ENCODE peak calls at places on chromosomes 11 and 22, in four cellular contexts. G is CD4-positive, alpha-beta T cell; P is naive thymus-derived CD4-positive, alpha-beta T cell; E is AG04450. X is an unnamed sample.

GRCh38 chr11:111982019-111982464 is 43.2 kb upstream of the DLAT start:
- DNase-seq in G (peak; percentile 36), P (peak; percentile 60), E (no peak), X (peak; percentile 80)

GRCh38 chr11:20658135-20658534 is 11.3 kb upstream of the NELL1 start:
- DNase-seq in G (no peak), P (no peak), E (no peak), X (no peak)

GRCh38 chr11:8219257-8220021 is 44.2 kb downstream of the LMO1 start:
- DNase-seq in G (no peak), P (peak; percentile 6), E (peak; percentile 15), X (no peak)

GRCh38 chr11:64762277-64762915 is 2.6 kb upstream of the PYGM start:
- DNase-seq in G (no peak), P (no peak), E (no peak), X (no peak)

GRCh38 chr22:19149047-19149883 is 827 bp downstream of the GSC2 start:
- DNase-seq in G (no peak), P (peak; percentile 45), E (no peak), X (no peak)

GRCh38 chr11:4095509-4096230 is 1.1 kb downstream of the RRM1 start:
- DNase-seq in G (no peak), P (no peak), E (no peak), X (no peak)

GRCh38 chr11:118198370-118198769 is 21.9 kb upstream of the SCN2B start:
- DNase-seq in G (peak; percentile 73), P (peak; percentile 75), E (peak; percentile 23), X (peak; percentile 69)

GRCh38 chr22:36021649-36022048 is 7.0 kb downstream of the RBFOX2 start:
- DNase-seq in G (no peak), P (no peak), E (no peak), X (no peak)

GRCh38 chr11:65013130-65013691 is 749 bp upstream of the ARL2 start:
- DNase-seq in G (peak; percentile 83), P (no peak), E (peak; percentile 61), X (peak; percentile 86)

GRCh38 chr11:63020671-63021255 is 5.1 kb upstream of the SLC22A8 start:
- DNase-seq in G (no peak), P (no peak), E (no peak), X (no peak)

GRCh38 chr11:78860720-78861422 is 286.2 kb upstream of the NARS2 start:
- DNase-seq in G (no peak), P (no peak), E (no peak), X (no peak)

GRCh38 chr11:65576232-65576866 is 496 bp downstream of the EHBP1L1 start:
- DNase-seq in G (no peak), P (no peak), E (no peak), X (no peak)

GRCh38 chr11:124793466-124794278 is 6.5 kb downstream of the MSANTD2 start:
- DNase-seq in G (no peak), P (peak; percentile 40), E (no peak), X (no peak)

GRCh38 chr11:21446939-21447590 is 745.8 kb upstream of the ANO5 start:
- DNase-seq in G (no peak), P (no peak), E (no peak), X (no peak)

GRCh38 chr11:92153542-92153941 is 71.1 kb upstream of the FAT3 start:
- DNase-seq in G (no peak), P (no peak), E (no peak), X (no peak)

GRCh38 chr11:31874631-31875191 is 63.6 kb upstream of the PAX6 start:
- DNase-seq in G (no peak), P (no peak), E (no peak), X (no peak)

GRCh38 chr11:57543601-57544000 is 6.2 kb downstream of the SMTNL1 start:
- DNase-seq in G (no peak), P (no peak), E (no peak), X (no peak)

GRCh38 chr11:102592634-102593581 is 32.2 kb downstream of the MMP20 start:
- DNase-seq in G (no peak), P (no peak), E (no peak), X (no peak)
- H3K27me3 ChIP-seq in G (no peaks in the 10 kb centered on the region), P (no peaks in the 10 kb centered on the region), E (no peaks in the 10 kb centered on the region), X (no peaks in the 10 kb centered on the region)

DNA sequence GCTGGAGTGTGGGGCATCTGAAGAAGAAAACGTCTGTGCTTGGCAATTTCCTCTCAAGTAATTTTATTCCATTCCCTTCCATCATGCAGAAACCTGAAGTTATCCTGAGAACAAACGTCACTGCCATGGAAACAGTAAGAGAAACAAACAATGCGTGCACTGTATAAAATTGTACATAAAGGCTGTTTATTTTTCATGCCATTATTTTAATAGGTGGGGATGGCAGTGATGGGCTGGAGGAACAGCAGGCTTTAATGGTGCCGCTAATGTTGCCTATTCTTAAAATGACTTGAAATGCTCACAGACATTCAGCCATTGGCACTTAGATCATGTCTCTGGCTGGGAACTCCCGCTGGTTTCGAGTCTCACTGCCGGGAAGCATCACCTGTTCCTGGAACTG is 7.5 kb upstream of the SEZ6L start:
- DNase-seq in G (no peak), P (no peak), E (no peak), X (no peak)
- H3K27me3 ChIP-seq in G (peaks cover 16% of the 10 kb centered on the region), P (peaks cover 11% of the 10 kb centered on the region), E (no peaks in the 10 kb centered on the region), X (no peaks in the 10 kb centered on the region)

GRCh38 chr22:29207231-29207550 is 1.5 kb downstream of the EMID1 start:
- DNase-seq in G (no peak), P (no peak), E (no peak), X (no peak)

GRCh38 chr22:29208879-29209623 is 3.4 kb downstream of the EMID1 start:
- DNase-seq in G (no peak), P (no peak), E (no peak), X (no peak)

GRCh38 chr22:29206372-29207230 is 905 bp downstream of the EMID1 start:
- DNase-seq in G (no peak), P (no peak), E (no peak), X (no peak)

GRCh38 chr22:29208502-29208862 is 2.8 kb downstream of the EMID1 start:
- DNase-seq in G (no peak), P (no peak), E (no peak), X (no peak)

GRCh38 chr22:29207562-29208501 is 2.1 kb downstream of the EMID1 start:
- DNase-seq in G (no peak), P (no peak), E (no peak), X (no peak)
- H3K27me3 ChIP-seq in G (peaks cover 43% of the 10 kb centered on the region), P (peaks cover 3% of the 10 kb centered on the region), E (peaks cover 29% of the 10 kb centered on the region), X (no peaks in the 10 kb centered on the region)

GRCh38 chr11:36155301-36155700 is 133.9 kb downstream of the COMMD9 start:
- DNase-seq in G (no peak), P (no peak), E (no peak), X (no peak)

GRCh38 chr11:36153581-36153980 is 135.6 kb downstream of the COMMD9 start:
- DNase-seq in G (no peak), P (no peak), E (no peak), X (no peak)

GRCh38 chr11:36150986-36151385 is 138.2 kb downstream of the COMMD9 start:
- DNase-seq in G (no peak), P (no peak), E (no peak), X (no peak)

GRCh38 chr11:36149538-36150242 is 139.5 kb downstream of the COMMD9 start:
- DNase-seq in G (no peak), P (no peak), E (peak; percentile 97), X (peak; percentile 74)

GRCh38 chr11:36151933-36152580 is 137.2 kb downstream of the COMMD9 start:
- DNase-seq in G (no peak), P (no peak), E (no peak), X (no peak)
- H3K27me3 ChIP-seq in G (no peaks in the 10 kb centered on the region), P (no peaks in the 10 kb centered on the region), E (no peaks in the 10 kb centered on the region), X (no peaks in the 10 kb centered on the region)

GRCh38 chr11:14973621-14974020 is 1.5 kb upstream of the CALCA start:
- DNase-seq in G (no peak), P (peak; percentile 18), E (no peak), X (no peak)
- H3K27me3 ChIP-seq in G (peaks cover 54% of the 10 kb centered on the region), P (peaks cover 25% of the 10 kb centered on the region), E (peaks cover 61% of the 10 kb centered on the region), X (no peaks in the 10 kb centered on the region)

DNA sequence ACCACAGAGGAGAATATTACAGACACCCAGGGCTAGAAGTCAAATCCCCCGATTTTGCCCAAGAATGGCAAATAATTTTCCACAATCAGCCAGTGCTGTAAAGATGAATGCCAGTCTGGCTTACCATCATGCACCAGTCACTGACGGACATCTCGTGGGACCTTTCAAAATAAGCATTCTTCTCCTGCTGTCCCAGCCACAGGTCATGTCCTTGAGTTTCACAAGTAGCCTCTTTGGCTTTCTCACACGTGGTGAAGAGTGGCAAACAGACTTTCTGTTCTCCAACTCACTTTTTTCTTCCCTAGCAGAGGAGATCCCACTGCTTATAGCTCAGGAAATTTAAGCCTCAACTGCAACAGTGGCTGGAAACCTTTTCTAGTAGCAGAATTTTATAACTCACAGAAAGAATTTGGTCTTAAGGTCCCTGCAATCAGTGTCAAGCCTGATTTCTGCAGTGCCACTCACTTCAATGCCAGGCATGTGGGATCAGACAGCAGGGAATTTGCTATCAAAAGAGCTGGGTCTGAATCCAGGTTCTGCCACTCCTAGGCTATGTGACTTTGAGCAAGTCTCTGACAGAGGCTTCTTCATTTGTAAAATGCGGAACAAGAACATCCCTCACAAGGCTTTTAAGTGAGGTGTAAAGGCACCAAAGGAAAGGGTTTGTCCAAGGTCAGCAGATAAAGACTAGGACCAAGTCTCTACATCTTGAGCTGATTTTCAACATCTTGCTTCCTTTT is 3.6 kb downstream of the PIK3IP1 start:
- DNase-seq in G (no peak), P (no peak), E (no peak), X (no peak)
- H3K27me3 ChIP-seq in G (no peaks in the 10 kb centered on the region), P (no peaks in the 10 kb centered on the region), E (no peaks in the 10 kb centered on the region), X (no peaks in the 10 kb centered on the region)